ENCODE peak calls at places on chromosome 6, in eight cellular contexts. A is lower lobe of right lung; W is CD4-positive, alpha-beta T cell; J is GM13977; B is cardiac fibroblast; Q is HCT116; P is adrenal gland; T is NB4. C is an unnamed sample.

GRCh38 chr6:139888691-139889122 is 514.3 kb upstream of the CITED2 start:
- DNase-seq in A (no peak), W (no peak), J (no peak), B (no peak), Q (no peak), P (no peak), T (no peak), C (no peak)

GRCh38 chr6:108955329-108955949 is 107.2 kb downstream of the ARMC2 start:
- DNase-seq in A (no peak), W (no peak), J (no peak), B (no peak), Q (no peak), P (no peak), T (no peak), C (no peak)

GRCh38 chr6:39339557-39340555 is 17.4 kb upstream of the KCNK16 start:
- DNase-seq in A (peak; percentile 67), W (no peak), J (no peak), B (no peak), Q (no peak), P (no peak), T (no peak), C (no peak)

GRCh38 chr6:42901538-42901957 is 14.3 kb upstream of the PTCRA start:
- DNase-seq in A (peak; percentile 83), W (peak; percentile 54), J (peak; percentile 56), B (peak; percentile 90), Q (peak; percentile 83), P (peak; percentile 86), T (peak; percentile 90), C (no peak)

GRCh38 chr6:138795809-138796469 is at the start of gene ECT2L:
- DNase-seq in A (peak; percentile 74), W (no peak), J (no peak), B (peak; percentile 57), Q (no peak), P (peak; percentile 88), T (no peak), C (no peak)

GRCh38 chr6:42316390-42316970 is 98.8 kb upstream of the MRPS10 start:
- DNase-seq in A (peak; percentile 54), W (no peak), J (no peak), B (peak; percentile 68), Q (no peak), P (peak; percentile 46), T (peak; percentile 90), C (no peak)

GRCh38 chr6:3522561-3523287 is 65.9 kb upstream of the SLC22A23 start:
- DNase-seq in A (no peak), W (no peak), J (no peak), B (peak; percentile 74), Q (no peak), P (no peak), T (no peak), C (no peak)

GRCh38 chr6:54206510-54206909 is 95.3 kb downstream of the MLIP start:
- DNase-seq in A (no peak), W (no peak), J (no peak), B (no peak), Q (no peak), P (no peak), T (no peak), C (no peak)

GRCh38 chr6:129267028-129267427 is 384.1 kb downstream of the LAMA2 start:
- DNase-seq in A (no peak), W (no peak), J (no peak), B (no peak), Q (no peak), P (no peak), T (no peak), C (no peak)

GRCh38 chr6:53306819-53307347 is 41.9 kb downstream of the ELOVL5 start:
- DNase-seq in A (no peak), W (no peak), J (peak; percentile 66), B (peak; percentile 62), Q (no peak), P (peak; percentile 31), T (no peak), C (no peak)

GRCh38 chr6:109455502-109456282 is at the start of gene MICAL1:
- DNase-seq in A (peak; percentile 91), W (peak; percentile 59), J (peak; percentile 86), B (peak; percentile 58), Q (no peak), P (no peak), T (peak; percentile 82), C (peak; percentile 69)

GRCh38 chr6:154613137-154613676 is 102.7 kb upstream of the CNKSR3 start:
- DNase-seq in A (no peak), W (no peak), J (no peak), B (peak; percentile 41), Q (no peak), P (no peak), T (peak; percentile 28), C (no peak)

GRCh38 chr6:151136141-151136755 is 103.5 kb upstream of the AKAP12 start:
- DNase-seq in A (no peak), W (no peak), J (no peak), B (no peak), Q (no peak), P (no peak), T (no peak), C (no peak)

GRCh38 chr6:18327621-18328548 is 59.3 kb upstream of the RNF144B start:
- DNase-seq in A (peak; percentile 76), W (no peak), J (no peak), B (no peak), Q (no peak), P (no peak), T (peak; percentile 12), C (no peak)

GRCh38 chr6:18324708-18325047 is 60.3 kb upstream of the DEK start:
- DNase-seq in A (no peak), W (no peak), J (no peak), B (no peak), Q (no peak), P (no peak), T (no peak), C (no peak)

GRCh38 chr6:18326001-18326400 is 61.1 kb upstream of the RNF144B start:
- DNase-seq in A (no peak), W (no peak), J (no peak), B (no peak), Q (no peak), P (no peak), T (no peak), C (no peak)

GRCh38 chr6:18326980-18327379 is 60.2 kb upstream of the RNF144B start:
- DNase-seq in A (no peak), W (no peak), J (no peak), B (no peak), Q (no peak), P (no peak), T (no peak), C (no peak)

GRCh38 chr6:18323935-18324707 is 59.8 kb upstream of the DEK start:
- DNase-seq in A (no peak), W (no peak), J (peak; percentile 63), B (peak; percentile 74), Q (peak; percentile 35), P (no peak), T (peak; percentile 53), C (peak; percentile 42)
- TF ChIP-seq CTCF in A (peak; percentile 73), W (peak; percentile 96), J (peak; percentile 68), B (peak; percentile 52), Q (peak; percentile 69), P (peak; percentile 76), T (peak; percentile 53), C (peak; percentile 71)

DNA sequence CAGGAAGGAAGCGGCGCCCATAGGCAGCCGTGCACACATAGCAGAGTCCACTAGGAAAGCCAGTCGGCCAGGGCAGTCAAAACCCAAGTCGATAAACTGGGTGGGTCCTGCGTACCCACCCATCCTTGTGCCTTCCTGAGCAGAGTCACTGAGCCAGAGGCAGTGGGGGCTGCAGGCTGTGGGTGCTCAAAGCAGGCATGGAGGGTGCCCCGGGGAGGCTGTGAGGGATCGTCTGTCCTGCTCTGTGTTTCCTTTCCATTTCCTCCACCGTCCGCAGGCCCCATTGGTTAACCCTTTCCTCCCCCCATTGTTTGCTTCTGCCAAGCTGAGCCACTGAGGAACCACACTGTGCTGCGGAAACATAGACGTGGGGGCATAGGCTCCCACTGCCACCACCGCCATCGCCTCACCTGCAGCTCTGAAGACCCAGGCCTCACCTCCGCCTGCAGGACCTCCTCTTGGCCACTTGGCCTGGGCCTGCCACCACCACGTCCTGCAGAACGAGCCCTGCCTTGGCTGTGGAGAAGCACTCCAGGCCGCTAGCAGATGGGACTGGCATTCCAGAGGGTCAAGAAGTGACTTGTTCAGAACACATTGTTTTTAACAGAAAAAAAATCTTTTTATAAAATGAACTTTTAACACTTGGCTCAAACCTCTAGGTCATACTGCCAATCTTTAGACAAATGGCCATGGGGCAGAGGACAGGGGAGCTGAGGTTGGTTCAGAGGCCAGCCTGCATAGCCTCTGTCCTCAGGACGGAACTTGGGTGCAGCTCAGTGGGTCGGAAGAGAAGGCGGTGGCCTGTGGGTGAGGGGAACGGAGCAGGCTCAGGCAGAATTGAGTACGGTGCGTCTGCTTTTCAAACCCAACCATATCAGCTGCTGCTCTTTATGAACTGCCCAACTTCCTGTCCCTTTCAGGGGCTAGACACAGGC is 52.6 kb downstream of the TCP11 start:
- DNase-seq in A (no peak), W (no peak), J (no peak), B (no peak), Q (no peak), P (no peak), T (no peak), C (no peak)
- TF ChIP-seq CTCF in A (no peak), W (no peak), J (no peak), B (no peak), Q (no peak), P (peak; percentile 46), T (no peak), C (no peak)

GRCh38 chr6:166087848-166088247 is 79.8 kb downstream of the TBXT start:
- DNase-seq in A (no peak), W (no peak), J (no peak), B (no peak), Q (no peak), P (no peak), T (no peak), C (no peak)
- TF ChIP-seq CTCF in A (no peak), W (no peak), J (no peak), B (no peak), Q (no peak), P (no peak), T (no peak), C (no peak)

GRCh38 chr6:21098134-21098533 is 495.4 kb upstream of the SOX4 start:
- DNase-seq in A (no peak), W (no peak), J (no peak), B (no peak), Q (no peak), P (no peak), T (no peak), C (no peak)

GRCh38 chr6:21098744-21099143 is 494.8 kb upstream of the SOX4 start:
- DNase-seq in A (no peak), W (no peak), J (no peak), B (no peak), Q (no peak), P (no peak), T (no peak), C (no peak)

GRCh38 chr6:21099338-21100314 is 493.9 kb upstream of the SOX4 start:
- DNase-seq in A (no peak), W (no peak), J (no peak), B (no peak), Q (no peak), P (no peak), T (no peak), C (no peak)

GRCh38 chr6:21091411-21091810 is 502.1 kb upstream of the SOX4 start:
- DNase-seq in A (no peak), W (no peak), J (no peak), B (no peak), Q (no peak), P (no peak), T (no peak), C (no peak)

DNA sequence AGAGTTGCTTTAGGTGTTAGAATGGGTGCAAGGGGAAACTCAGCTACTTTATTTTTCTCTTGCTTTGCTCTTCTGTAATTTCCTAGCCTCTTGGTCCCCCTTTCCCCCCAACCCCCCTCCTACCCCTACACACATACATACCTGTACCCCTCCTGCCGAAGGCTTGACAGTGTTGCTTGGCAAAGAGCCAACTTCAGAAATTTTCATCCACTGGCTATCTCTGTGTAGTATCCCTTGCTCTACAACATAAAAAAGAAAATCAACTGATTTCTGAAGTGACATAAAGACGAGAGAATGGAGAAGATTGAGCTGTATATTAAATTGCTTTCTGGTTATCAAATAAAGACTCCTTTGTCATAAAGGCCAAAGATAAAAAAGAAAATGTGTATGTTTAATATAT is 498.1 kb upstream of the SOX4 start:
- DNase-seq in A (no peak), W (no peak), J (no peak), B (no peak), Q (no peak), P (no peak), T (no peak), C (no peak)
- TF ChIP-seq CTCF in A (no peak), W (no peak), J (no peak), B (no peak), Q (no peak), P (no peak), T (no peak), C (no peak)

C was measured in D721Med.